ENCODE peak calls at places on chromosomes 5 and 9, in ten cellular contexts. Q is fibroblast of gingiva, E is dorsolateral prefrontal cortex, S is activated T-cell treated with anti-CD3 and anti-CD28 coated beads for 24 hours, K is SJSA1, F is fibroblast of the aortic adventitia, O is AG04450, H is left ventricle myocardium inferior, N is memory B cell, J is vagina. T is an unnamed sample.

GRCh38 chr5:80760178-80760577 is 105.4 kb upstream of the DHFR start:
- DNase-seq in Q (no peak), E (no peak), S (no peak), K (no peak), F (no peak), O (no peak), H (no peak), N (no peak), J (no peak), T (no peak)

GRCh38 chr5:166365164-166365563 is 1926.3 kb upstream of the WWC1 start:
- DNase-seq in Q (no peak), E (no peak), S (no peak), K (no peak), F (no peak), O (no peak), H (no peak), N (no peak), J (no peak), T (no peak)

GRCh38 chr9:93025736-93026135 is 32.8 kb upstream of the SUSD3 start:
- DNase-seq in Q (no peak), E (no peak), S (no peak), K (no peak), F (no peak), O (no peak), H (no peak), N (no peak), J (no peak), T (no peak)

GRCh38 chr9:133955821-133956411 is 36.2 kb downstream of the VAV2 start:
- DNase-seq in Q (peak), E (no peak), S (peak), K (no peak), F (peak), O (no peak), H (no peak), N (no peak), J (no peak), T (peak)

GRCh38 chr9:95845751-95846150 is 29.7 kb upstream of the ERCC6L2 start:
- DNase-seq in Q (peak), E (no peak), S (no peak), K (no peak), F (no peak), O (no peak), H (no peak), N (no peak), J (no peak), T (no peak)

GRCh38 chr9:87516222-87516930 is 18.7 kb downstream of the DAPK1 start:
- DNase-seq in Q (peak), E (no peak), S (no peak), K (peak), F (peak), O (no peak), H (peak), N (no peak), J (no peak), T (no peak)

GRCh38 chr5:56110646-56111403 is 116.1 kb upstream of the IL6ST start:
- DNase-seq in Q (peak), E (no peak), S (no peak), K (no peak), F (peak), O (no peak), H (no peak), N (no peak), J (no peak), T (no peak)

GRCh38 chr5:127705120-127705892 is 2.1 kb downstream of the CCDC192 start:
- DNase-seq in Q (peak), E (no peak), S (no peak), K (no peak), F (peak), O (peak), H (no peak), N (no peak), J (no peak), T (no peak)

GRCh38 chr5:140131967-140132409 is 6.3 kb downstream of the IGIP start:
- DNase-seq in Q (peak), E (no peak), S (no peak), K (peak), F (peak), O (peak), H (no peak), N (no peak), J (no peak), T (no peak)

GRCh38 chr9:28007097-28007817 is 434.0 kb upstream of the C9orf72 start:
- DNase-seq in Q (no peak), E (no peak), S (no peak), K (no peak), F (no peak), O (no peak), H (no peak), N (no peak), J (no peak), T (no peak)

GRCh38 chr5:11524188-11524587 is 380.1 kb downstream of the CTNND2 start:
- DNase-seq in Q (no peak), E (no peak), S (no peak), K (no peak), F (no peak), O (no peak), H (no peak), N (no peak), J (no peak), T (no peak)

T was measured in GM12892.